ENCODE peak calls at places on chromosome 20, in five cellular contexts. E is SK-N-SH, I is K562, K is HCT116, W is GM12878. Y is an unnamed sample.
A peak's percentile ranks its signal among the peaks of the same experiment; 100 is the strongest.

GRCh38 chr20:59481082-59482018 is 123.0 kb upstream of the PHACTR3 start:
- DNase-seq in E (peak; percentile 10), I (no peak), K (no peak), W (no peak), Y (no peak)

GRCh38 chr20:58127731-58128130 is 100.7 kb downstream of the ANKRD60 start:
- DNase-seq in E (no peak), I (no peak), K (peak; percentile 71), W (no peak), Y (no peak)

GRCh38 chr20:46348972-46349741 is 40.9 kb upstream of the CDH22 start:
- DNase-seq in E (peak; percentile 90), I (peak; percentile 81), K (peak; percentile 13), W (no peak), Y (peak; percentile 75)

GRCh38 chr20:52083627-52084232 is 107.8 kb downstream of the ZFP64 start:
- DNase-seq in E (peak; percentile 80), I (peak; percentile 51), K (peak; percentile 54), W (no peak), Y (peak; percentile 78)

GRCh38 chr20:51584737-51585136 is 42.2 kb upstream of the NFATC2 start:
- DNase-seq in E (no peak), I (no peak), K (no peak), W (no peak), Y (no peak)

GRCh38 chr20:3406481-3407425 is 716 bp downstream of the DNAAF9 start:
- DNase-seq in E (peak; percentile 57), I (peak; percentile 26), K (no peak), W (no peak), Y (peak; percentile 28)

GRCh38 chr20:57570145-57570850 is 9.4 kb downstream of the PCK1 start:
- DNase-seq in E (no peak), I (no peak), K (no peak), W (no peak), Y (no peak)

GRCh38 chr20:36468149-36469000 is 72.9 kb upstream of the MYL9 start:
- DNase-seq in E (peak; percentile 64), I (no peak), K (no peak), W (no peak), Y (no peak)

GRCh38 chr20:57653910-57654309 is 33.7 kb upstream of the ZBP1 start:
- DNase-seq in E (peak; percentile 29), I (peak; percentile 5), K (no peak), W (no peak), Y (no peak)

GRCh38 chr20:63957004-63957689 is 931 bp upstream of the UCKL1 start:
- DNase-seq in E (peak; percentile 94), I (peak; percentile 86), K (peak; percentile 73), W (no peak), Y (peak; percentile 89)

GRCh38 chr20:56604690-56605089 is 24.4 kb upstream of the TFAP2C start:
- DNase-seq in E (no peak), I (no peak), K (no peak), W (no peak), Y (no peak)

GRCh38 chr20:11355338-11355737 is 562.4 kb upstream of the BTBD3 start:
- DNase-seq in E (no peak), I (no peak), K (no peak), W (no peak), Y (no peak)

GRCh38 chr20:45999908-46000570 is 8.7 kb upstream of the MMP9 start:
- DNase-seq in E (no peak), I (no peak), K (no peak), W (no peak), Y (no peak)

GRCh38 chr20:10074513-10074912 is 39.7 kb downstream of the ANKEF1 start:
- DNase-seq in E (no peak), I (no peak), K (peak; percentile 29), W (no peak), Y (no peak)

GRCh38 chr20:24185801-24186200 is 197.2 kb upstream of the GGTLC1 start:
- DNase-seq in E (no peak), I (no peak), K (no peak), W (no peak), Y (no peak)

GRCh38 chr20:24580855-24581254 is 111.4 kb downstream of the SYNDIG1 start:
- DNase-seq in E (no peak), I (no peak), K (no peak), W (no peak), Y (no peak)

GRCh38 chr20:31908016-31908415 is 37.6 kb downstream of the TTLL9 start:
- DNase-seq in E (no peak), I (no peak), K (no peak), W (no peak), Y (no peak)

GRCh38 chr20:38261054-38261390 is 487 bp upstream of the KIAA1755 start:
- DNase-seq in E (no peak), I (no peak), K (no peak), W (no peak), Y (no peak)

GRCh38 chr20:8608470-8608869 is 460.4 kb upstream of the PLCB4 start:
- DNase-seq in E (no peak), I (no peak), K (no peak), W (no peak), Y (no peak)

GRCh38 chr20:9185511-9185910 is 116.6 kb downstream of the PLCB4 start:
- DNase-seq in E (no peak), I (no peak), K (no peak), W (no peak), Y (no peak)

GRCh38 chr20:37354210-37355195 is 8.6 kb downstream of the SRC start:
- DNase-seq in E (peak; percentile 11), I (no peak), K (no peak), W (no peak), Y (no peak)

GRCh38 chr20:16400249-16400648 is 173.0 kb downstream of the KIF16B start:
- DNase-seq in E (no peak), I (no peak), K (no peak), W (no peak), Y (no peak)

GRCh38 chr20:48752963-48753362 is 74.8 kb downstream of the PREX1 start:
- DNase-seq in E (no peak), I (no peak), K (no peak), W (no peak), Y (no peak)

GRCh38 chr20:41142914-41143313 is 5.6 kb downstream of the PLCG1 start:
- DNase-seq in E (no peak), I (no peak), K (no peak), W (no peak), Y (no peak)

GRCh38 chr20:60085551-60086132 is 127.4 kb downstream of the CDH26 start:
- DNase-seq in E (no peak), I (peak; percentile 15), K (no peak), W (no peak), Y (no peak)

GRCh38 chr20:50329981-50330503 is 139.4 kb downstream of the CEBPB start:
- DNase-seq in E (no peak), I (no peak), K (no peak), W (no peak), Y (no peak)

GRCh38 chr20:51327251-51327841 is 215.2 kb downstream of the NFATC2 start:
- DNase-seq in E (no peak), I (no peak), K (no peak), W (no peak), Y (no peak)

GRCh38 chr20:45842169-45842812 is 8.7 kb downstream of the SNX21 start:
- DNase-seq in E (no peak), I (no peak), K (no peak), W (peak; percentile 33), Y (no peak)

GRCh38 chr20:45946149-45946970 is 11.9 kb downstream of the PCIF1 start:
- DNase-seq in E (no peak), I (no peak), K (no peak), W (no peak), Y (no peak)

GRCh38 chr20:3410464-3410863 is 3.0 kb upstream of the DNAAF9 start:
- DNase-seq in E (no peak), I (no peak), K (no peak), W (no peak), Y (no peak)

GRCh38 chr20:3340443-3340842 is 67.0 kb downstream of the DNAAF9 start:
- DNase-seq in E (peak; percentile 34), I (no peak), K (no peak), W (no peak), Y (no peak)

DNA sequence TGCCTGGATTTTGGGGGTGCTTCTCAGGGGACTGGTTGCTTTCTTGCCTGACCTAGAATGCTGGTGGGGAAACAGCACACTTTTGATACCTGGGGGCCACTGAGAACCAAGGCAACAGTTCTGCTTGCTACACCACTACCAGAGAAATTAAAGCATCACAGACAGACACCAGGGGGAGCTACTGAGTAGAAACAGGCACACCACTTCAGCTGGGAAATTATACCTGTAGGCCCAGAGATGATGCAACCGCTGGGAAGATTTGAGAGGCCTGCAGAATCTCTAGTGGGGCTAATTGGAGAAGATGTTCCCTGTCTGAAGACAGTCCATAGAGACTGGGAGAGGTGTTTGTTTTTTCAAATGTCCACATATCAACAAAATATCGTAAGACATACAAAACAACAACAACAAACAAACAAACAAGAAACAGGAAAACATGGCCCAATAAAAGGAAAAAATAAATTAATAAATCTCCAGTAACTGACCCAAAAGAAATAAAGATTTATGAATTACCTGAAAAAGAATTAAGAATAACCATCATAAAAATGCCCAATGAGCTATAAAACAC is 129.4 kb upstream of the RIN2 start:
- DNase-seq in E (peak; percentile 62), I (peak; percentile 46), K (peak; percentile 81), W (peak; percentile 26), Y (peak; percentile 86)
- TF ChIP-seq JUND in E (no peak), I (peak; percentile 83), K (no peak), W (no peak), Y (no peak)

DNA sequence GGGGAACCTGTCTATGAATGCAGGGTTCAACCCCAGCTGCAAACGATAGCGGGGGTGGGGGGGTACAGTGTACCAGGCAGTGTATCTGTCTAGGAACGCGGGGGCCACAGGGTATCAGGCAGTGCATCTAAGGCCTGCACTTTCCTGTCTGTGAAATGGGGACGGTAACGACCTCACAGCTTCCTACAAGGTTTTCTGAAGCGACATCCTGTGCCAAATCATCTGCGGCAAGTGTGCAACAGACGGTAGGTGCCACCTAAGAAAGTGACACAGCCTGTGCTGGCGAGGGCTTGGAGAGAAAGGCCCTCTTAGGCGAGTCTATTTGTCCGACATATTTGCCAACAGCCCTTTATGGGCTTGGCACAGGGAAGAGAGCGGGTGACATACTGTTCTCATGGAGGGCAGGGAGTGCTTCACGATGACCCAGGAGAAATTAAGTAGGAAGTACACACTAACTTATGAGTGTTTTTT is 3.8 kb downstream of the DIDO1 start:
- DNase-seq in E (no peak), I (no peak), K (no peak), W (no peak), Y (peak; percentile 55)
- TF ChIP-seq JUND in E (no peak), I (no peak), K (no peak), W (no peak), Y (no peak)

DNA sequence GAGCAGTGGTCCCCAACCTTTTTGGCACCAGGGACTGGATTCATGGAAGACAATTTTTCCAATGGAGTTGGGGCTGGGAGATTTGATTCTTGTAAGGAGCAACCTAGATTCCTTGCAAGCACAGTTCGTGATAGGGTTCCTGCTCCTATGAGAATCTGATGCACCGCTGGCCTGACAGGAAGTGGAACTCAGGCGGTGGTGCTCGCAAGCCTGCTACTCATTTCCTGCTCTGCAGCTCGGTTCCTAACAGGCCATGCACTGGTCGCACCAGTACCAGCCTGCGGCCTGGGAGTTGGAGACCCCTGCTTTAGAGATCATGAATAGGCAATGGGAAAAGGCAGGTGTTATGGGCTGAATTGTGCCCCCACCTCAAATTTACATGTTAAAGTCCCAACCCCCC is 131.2 kb downstream of the PFDN4 start:
- DNase-seq in E (no peak), I (no peak), K (no peak), W (no peak), Y (no peak)
- TF ChIP-seq JUND in E (no peak), I (no peak), K (no peak), W (no peak), Y (no peak)

DNA sequence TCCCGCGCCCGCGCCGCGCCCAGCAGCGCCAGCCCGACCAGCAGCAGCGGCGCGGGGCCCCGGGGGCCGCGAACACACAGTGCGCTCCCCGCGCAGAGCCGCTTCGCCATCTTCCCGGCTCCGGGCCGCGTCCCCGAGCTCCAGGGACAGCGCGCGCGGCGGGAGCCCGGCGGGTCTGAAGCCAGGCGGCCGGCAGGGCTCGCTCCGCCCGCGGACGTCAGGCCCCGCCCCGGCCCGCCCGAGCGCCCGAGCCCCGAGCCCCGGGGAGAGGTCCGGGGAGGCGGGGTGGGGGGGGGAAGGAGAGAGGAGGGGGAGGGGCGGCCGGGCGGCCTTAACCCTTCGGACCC is at the start of gene LAMA5:
- DNase-seq in E (peak; percentile 94), I (peak; percentile 87), K (no peak), W (no peak), Y (peak; percentile 86)
- TF ChIP-seq JUND in E (no peak), I (no peak), K (no peak), W (no peak), Y (no peak)

Y was measured in T47D.